ENCODE peak calls at places on chromosomes 1 and 21, in eight cellular contexts. One of them, this sample, is unnamed. For H3K4me1, the result is how much of the 10 kb centered on the place peaks cover.

GRCh38 chr1:154951901-154952657 is 3.8 kb downstream of the PBXIP1 start:
- DNase-seq in cardiac muscle cell: no peak
- DNase-seq in A549: no peak
- DNase-seq in right lobe of liver: no peak
- DNase-seq in CD8-positive, alpha-beta memory T cell: peak
- DNase-seq in ovary: peak
- DNase-seq in heart left ventricle: no peak
- DNase-seq in mesendoderm: no peak
- DNase-seq in this sample: no peak

GRCh38 chr1:199272107-199272506 is 633.3 kb downstream of the PTPRC start:
- DNase-seq in cardiac muscle cell: peak
- DNase-seq in A549: no peak
- DNase-seq in right lobe of liver: no peak
- DNase-seq in CD8-positive, alpha-beta memory T cell: no peak
- DNase-seq in ovary: no peak
- DNase-seq in heart left ventricle: no peak
- DNase-seq in mesendoderm: no peak
- DNase-seq in this sample: no peak

GRCh38 chr21:44818636-44819011 is 762 bp upstream of the SUMO3 start:
- DNase-seq in cardiac muscle cell: no peak
- DNase-seq in A549: no peak
- DNase-seq in right lobe of liver: no peak
- DNase-seq in CD8-positive, alpha-beta memory T cell: no peak
- DNase-seq in ovary: peak
- DNase-seq in heart left ventricle: peak
- DNase-seq in mesendoderm: no peak
- DNase-seq in this sample: peak

GRCh38 chr1:241998412-241998921 is 431 bp downstream of the MAP1LC3C start:
- DNase-seq in cardiac muscle cell: peak
- DNase-seq in A549: peak
- DNase-seq in right lobe of liver: peak
- DNase-seq in CD8-positive, alpha-beta memory T cell: peak
- DNase-seq in ovary: peak
- DNase-seq in heart left ventricle: peak
- DNase-seq in mesendoderm: peak
- DNase-seq in this sample: peak

GRCh38 chr1:17250601-17251000 is 1.7 kb downstream of the PADI3 start:
- DNase-seq in cardiac muscle cell: no peak
- DNase-seq in A549: peak
- DNase-seq in right lobe of liver: no peak
- DNase-seq in CD8-positive, alpha-beta memory T cell: no peak
- DNase-seq in ovary: no peak
- DNase-seq in heart left ventricle: no peak
- DNase-seq in mesendoderm: no peak
- DNase-seq in this sample: peak

GRCh38 chr1:211939876-211940468 is 95.4 kb downstream of the INTS7 start:
- DNase-seq in cardiac muscle cell: no peak
- DNase-seq in A549: no peak
- DNase-seq in right lobe of liver: no peak
- DNase-seq in CD8-positive, alpha-beta memory T cell: no peak
- DNase-seq in ovary: no peak
- DNase-seq in heart left ventricle: no peak
- DNase-seq in mesendoderm: no peak
- DNase-seq in this sample: no peak

GRCh38 chr1:150612014-150612345 is 17.4 kb downstream of the ENSA start:
- DNase-seq in cardiac muscle cell: no peak
- DNase-seq in A549: no peak
- DNase-seq in right lobe of liver: no peak
- DNase-seq in CD8-positive, alpha-beta memory T cell: no peak
- DNase-seq in ovary: no peak
- DNase-seq in heart left ventricle: no peak
- DNase-seq in mesendoderm: no peak
- DNase-seq in this sample: no peak

GRCh38 chr1:97621955-97622354 is 298.9 kb downstream of the DPYD start:
- DNase-seq in cardiac muscle cell: no peak
- DNase-seq in A549: no peak
- DNase-seq in right lobe of liver: no peak
- DNase-seq in CD8-positive, alpha-beta memory T cell: no peak
- DNase-seq in ovary: no peak
- DNase-seq in heart left ventricle: no peak
- DNase-seq in mesendoderm: no peak
- DNase-seq in this sample: no peak

GRCh38 chr1:90707363-90707710 is 9.8 kb downstream of the BARHL2 start:
- DNase-seq in cardiac muscle cell: peak
- DNase-seq in A549: peak
- DNase-seq in right lobe of liver: peak
- DNase-seq in CD8-positive, alpha-beta memory T cell: no peak
- DNase-seq in ovary: no peak
- DNase-seq in heart left ventricle: no peak
- DNase-seq in mesendoderm: peak
- DNase-seq in this sample: no peak

GRCh38 chr1:203076031-203076511 is 9.7 kb downstream of the MYOG start:
- DNase-seq in cardiac muscle cell: no peak
- DNase-seq in A549: no peak
- DNase-seq in right lobe of liver: no peak
- DNase-seq in CD8-positive, alpha-beta memory T cell: no peak
- DNase-seq in ovary: no peak
- DNase-seq in heart left ventricle: no peak
- DNase-seq in mesendoderm: peak
- DNase-seq in this sample: peak

GRCh38 chr1:92583821-92584760 is 97.4 kb upstream of the GFI1 start:
- DNase-seq in cardiac muscle cell: peak
- DNase-seq in A549: no peak
- DNase-seq in right lobe of liver: no peak
- DNase-seq in CD8-positive, alpha-beta memory T cell: no peak
- DNase-seq in ovary: no peak
- DNase-seq in heart left ventricle: no peak
- DNase-seq in mesendoderm: no peak
- DNase-seq in this sample: no peak

GRCh38 chr21:28240586-28240985 is 752.1 kb downstream of the LTN1 start:
- DNase-seq in cardiac muscle cell: peak
- DNase-seq in A549: no peak
- DNase-seq in right lobe of liver: no peak
- DNase-seq in CD8-positive, alpha-beta memory T cell: no peak
- DNase-seq in ovary: no peak
- DNase-seq in heart left ventricle: no peak
- DNase-seq in mesendoderm: no peak
- DNase-seq in this sample: no peak

GRCh38 chr21:26165331-26165730 is 5.2 kb downstream of the APP start:
- DNase-seq in cardiac muscle cell: no peak
- DNase-seq in A549: no peak
- DNase-seq in right lobe of liver: no peak
- DNase-seq in CD8-positive, alpha-beta memory T cell: no peak
- DNase-seq in ovary: no peak
- DNase-seq in heart left ventricle: no peak
- DNase-seq in mesendoderm: no peak
- DNase-seq in this sample: no peak

GRCh38 chr1:237166031-237166430 is 124.0 kb downstream of the RYR2 start:
- DNase-seq in cardiac muscle cell: no peak
- DNase-seq in A549: no peak
- DNase-seq in right lobe of liver: no peak
- DNase-seq in CD8-positive, alpha-beta memory T cell: no peak
- DNase-seq in ovary: no peak
- DNase-seq in heart left ventricle: no peak
- DNase-seq in mesendoderm: no peak
- DNase-seq in this sample: no peak

GRCh38 chr1:1462318-1462966 is 9.1 kb upstream of the ATAD3B start:
- DNase-seq in cardiac muscle cell: peak
- DNase-seq in A549: no peak
- DNase-seq in right lobe of liver: no peak
- DNase-seq in CD8-positive, alpha-beta memory T cell: no peak
- DNase-seq in ovary: peak
- DNase-seq in heart left ventricle: peak
- DNase-seq in mesendoderm: peak
- DNase-seq in this sample: no peak

GRCh38 chr1:66652556-66652955 is 99.7 kb upstream of the DYNLT5 start:
- DNase-seq in cardiac muscle cell: peak
- DNase-seq in A549: no peak
- DNase-seq in right lobe of liver: no peak
- DNase-seq in CD8-positive, alpha-beta memory T cell: no peak
- DNase-seq in ovary: no peak
- DNase-seq in heart left ventricle: no peak
- DNase-seq in mesendoderm: peak
- DNase-seq in this sample: no peak

GRCh38 chr1:211920141-211920572 is 89.6 kb upstream of the LPGAT1 start:
- DNase-seq in cardiac muscle cell: peak
- DNase-seq in A549: peak
- DNase-seq in right lobe of liver: peak
- DNase-seq in CD8-positive, alpha-beta memory T cell: no peak
- DNase-seq in ovary: no peak
- DNase-seq in heart left ventricle: peak
- DNase-seq in mesendoderm: no peak
- DNase-seq in this sample: no peak

GRCh38 chr1:58813801-58814200 is 30.0 kb upstream of the JUN start:
- DNase-seq in cardiac muscle cell: no peak
- DNase-seq in A549: no peak
- DNase-seq in right lobe of liver: no peak
- DNase-seq in CD8-positive, alpha-beta memory T cell: no peak
- DNase-seq in ovary: no peak
- DNase-seq in heart left ventricle: no peak
- DNase-seq in mesendoderm: peak
- DNase-seq in this sample: no peak

GRCh38 chr1:58811303-58811702 is 27.5 kb upstream of the JUN start:
- DNase-seq in cardiac muscle cell: no peak
- DNase-seq in A549: no peak
- DNase-seq in right lobe of liver: no peak
- DNase-seq in CD8-positive, alpha-beta memory T cell: no peak
- DNase-seq in ovary: no peak
- DNase-seq in heart left ventricle: no peak
- DNase-seq in mesendoderm: no peak
- DNase-seq in this sample: no peak

GRCh38 chr1:58813361-58813760 is 29.5 kb upstream of the JUN start:
- DNase-seq in cardiac muscle cell: no peak
- DNase-seq in A549: no peak
- DNase-seq in right lobe of liver: no peak
- DNase-seq in CD8-positive, alpha-beta memory T cell: no peak
- DNase-seq in ovary: no peak
- DNase-seq in heart left ventricle: no peak
- DNase-seq in mesendoderm: no peak
- DNase-seq in this sample: no peak

GRCh38 chr1:58812926-58813325 is 29.1 kb upstream of the JUN start:
- DNase-seq in cardiac muscle cell: no peak
- DNase-seq in A549: no peak
- DNase-seq in right lobe of liver: no peak
- DNase-seq in CD8-positive, alpha-beta memory T cell: peak
- DNase-seq in ovary: no peak
- DNase-seq in heart left ventricle: no peak
- DNase-seq in mesendoderm: no peak
- DNase-seq in this sample: no peak

DNA sequence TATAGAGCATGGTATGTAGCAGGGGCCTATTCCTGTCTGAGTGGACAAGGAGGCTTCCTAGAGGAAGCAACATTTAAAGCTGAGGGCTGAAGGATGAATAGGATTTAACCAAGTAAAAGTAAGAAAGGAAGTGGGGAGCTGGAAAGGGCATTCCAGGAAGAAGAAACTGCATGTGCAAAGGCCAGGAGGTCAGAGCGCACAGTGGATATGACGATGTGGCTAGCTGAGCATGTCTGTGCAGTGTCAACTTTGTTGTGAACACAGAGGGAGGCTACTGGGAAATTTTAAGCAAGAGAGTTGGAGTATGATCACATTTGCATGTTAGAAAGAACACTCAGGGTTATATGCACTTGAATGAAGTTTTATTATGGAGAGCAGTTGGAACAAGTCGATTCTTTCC is 28.6 kb upstream of the JUN start:
- DNase-seq in cardiac muscle cell: no peak
- DNase-seq in A549: no peak
- DNase-seq in right lobe of liver: no peak
- DNase-seq in CD8-positive, alpha-beta memory T cell: no peak
- DNase-seq in ovary: no peak
- DNase-seq in heart left ventricle: no peak
- DNase-seq in mesendoderm: no peak
- DNase-seq in this sample: no peak
- H3K4me1 ChIP-seq in cardiac muscle cell: under half
- H3K4me1 ChIP-seq in A549: under half
- H3K4me1 ChIP-seq in right lobe of liver: under half
- H3K4me1 ChIP-seq in CD8-positive, alpha-beta memory T cell: under half
- H3K4me1 ChIP-seq in ovary: under half
- H3K4me1 ChIP-seq in heart left ventricle: half or more
- H3K4me1 ChIP-seq in mesendoderm: under half
- H3K4me1 ChIP-seq in this sample: under half

GRCh38 chr1:16215882-16216753 is 3.7 kb upstream of the ARHGEF19 start:
- DNase-seq in cardiac muscle cell: peak
- DNase-seq in A549: peak
- DNase-seq in right lobe of liver: peak
- DNase-seq in CD8-positive, alpha-beta memory T cell: peak
- DNase-seq in ovary: peak
- DNase-seq in heart left ventricle: peak
- DNase-seq in mesendoderm: peak
- DNase-seq in this sample: peak
- H3K4me3 ChIP-seq in cardiac muscle cell: peak
- H3K4me3 ChIP-seq in A549: no peak
- H3K4me3 ChIP-seq in right lobe of liver: peak
- H3K4me3 ChIP-seq in CD8-positive, alpha-beta memory T cell: peak
- H3K4me3 ChIP-seq in ovary: peak
- H3K4me3 ChIP-seq in heart left ventricle: peak
- H3K4me3 ChIP-seq in mesendoderm: peak
- H3K4me3 ChIP-seq in this sample: peak

GRCh38 chr1:118982816-118983557 is 5.2 kb downstream of the TBX15 start:
- DNase-seq in cardiac muscle cell: no peak
- DNase-seq in A549: no peak
- DNase-seq in right lobe of liver: no peak
- DNase-seq in CD8-positive, alpha-beta memory T cell: no peak
- DNase-seq in ovary: no peak
- DNase-seq in heart left ventricle: no peak
- DNase-seq in mesendoderm: no peak
- DNase-seq in this sample: no peak

GRCh38 chr1:118983558-118984021 is 4.6 kb downstream of the TBX15 start:
- DNase-seq in cardiac muscle cell: no peak
- DNase-seq in A549: no peak
- DNase-seq in right lobe of liver: no peak
- DNase-seq in CD8-positive, alpha-beta memory T cell: no peak
- DNase-seq in ovary: no peak
- DNase-seq in heart left ventricle: no peak
- DNase-seq in mesendoderm: no peak
- DNase-seq in this sample: peak

GRCh38 chr1:118984086-118984989 is 3.8 kb downstream of the TBX15 start:
- DNase-seq in cardiac muscle cell: peak
- DNase-seq in A549: no peak
- DNase-seq in right lobe of liver: no peak
- DNase-seq in CD8-positive, alpha-beta memory T cell: no peak
- DNase-seq in ovary: no peak
- DNase-seq in heart left ventricle: no peak
- DNase-seq in mesendoderm: peak
- DNase-seq in this sample: peak

GRCh38 chr1:118981436-118981835 is 6.7 kb downstream of the TBX15 start:
- DNase-seq in cardiac muscle cell: no peak
- DNase-seq in A549: no peak
- DNase-seq in right lobe of liver: no peak
- DNase-seq in CD8-positive, alpha-beta memory T cell: no peak
- DNase-seq in ovary: no peak
- DNase-seq in heart left ventricle: no peak
- DNase-seq in mesendoderm: no peak
- DNase-seq in this sample: no peak

GRCh38 chr1:118982281-118982680 is 5.9 kb downstream of the TBX15 start:
- DNase-seq in cardiac muscle cell: no peak
- DNase-seq in A549: no peak
- DNase-seq in right lobe of liver: no peak
- DNase-seq in CD8-positive, alpha-beta memory T cell: no peak
- DNase-seq in ovary: no peak
- DNase-seq in heart left ventricle: no peak
- DNase-seq in mesendoderm: no peak
- DNase-seq in this sample: no peak
- H3K4me1 ChIP-seq in cardiac muscle cell: under half
- H3K4me1 ChIP-seq in A549: under half
- H3K4me1 ChIP-seq in right lobe of liver: under half
- H3K4me1 ChIP-seq in CD8-positive, alpha-beta memory T cell: under half
- H3K4me1 ChIP-seq in ovary: under half
- H3K4me1 ChIP-seq in heart left ventricle: under half
- H3K4me1 ChIP-seq in mesendoderm: under half
- H3K4me1 ChIP-seq in this sample: under half

GRCh38 chr1:94929351-94929814 is 2.5 kb upstream of the CNN3 start:
- DNase-seq in cardiac muscle cell: no peak
- DNase-seq in A549: no peak
- DNase-seq in right lobe of liver: peak
- DNase-seq in CD8-positive, alpha-beta memory T cell: no peak
- DNase-seq in ovary: peak
- DNase-seq in heart left ventricle: no peak
- DNase-seq in mesendoderm: no peak
- DNase-seq in this sample: no peak
- H3K4me3 ChIP-seq in cardiac muscle cell: peak
- H3K4me3 ChIP-seq in A549: no peak
- H3K4me3 ChIP-seq in right lobe of liver: peak
- H3K4me3 ChIP-seq in CD8-positive, alpha-beta memory T cell: no peak
- H3K4me3 ChIP-seq in ovary: peak
- H3K4me3 ChIP-seq in heart left ventricle: no peak
- H3K4me3 ChIP-seq in mesendoderm: no peak
- H3K4me3 ChIP-seq in this sample: peak

This sample was measured in psoas muscle.